ENCODE peak calls at places on chromosomes 6 and 20, in four cellular contexts. W is B cell, O is H1, P is T47D. E is an unnamed sample.

GRCh38 chr6:9126845-9127560 is 691.7 kb upstream of the SLC35B3 start:
- DNase-seq in W (no peak), O (no peak), P (no peak), E (no peak)

GRCh38 chr6:29685718-29686326 is 4.9 kb upstream of the ZFP57 start:
- DNase-seq in W (no peak), O (no peak), P (peak; percentile 44), E (no peak)

GRCh38 chr20:37305079-37305478 is 15.6 kb downstream of the MANBAL start:
- DNase-seq in W (no peak), O (no peak), P (no peak), E (no peak)

GRCh38 chr6:5516036-5516435 is 254.7 kb downstream of the FARS2 start:
- DNase-seq in W (no peak), O (no peak), P (no peak), E (no peak)

GRCh38 chr6:15288856-15289255 is 43.0 kb downstream of the JARID2 start:
- DNase-seq in W (no peak), O (no peak), P (no peak), E (no peak)

GRCh38 chr6:42260424-42260888 is 42.8 kb upstream of the MRPS10 start:
- DNase-seq in W (no peak), O (no peak), P (peak; percentile 18), E (no peak)

GRCh38 chr6:39357998-39358686 is 35.6 kb upstream of the KCNK16 start:
- DNase-seq in W (no peak), O (no peak), P (peak; percentile 38), E (no peak)

GRCh38 chr20:25227317-25227831 is 20.5 kb upstream of the PYGB start:
- DNase-seq in W (no peak), O (no peak), P (peak; percentile 75), E (no peak)

GRCh38 chr6:21678990-21679389 is 85.4 kb downstream of the SOX4 start:
- DNase-seq in W (no peak), O (no peak), P (no peak), E (no peak)

GRCh38 chr6:157020398-157021266 is 243.5 kb downstream of the ARID1B start:
- DNase-seq in W (peak; percentile 62), O (no peak), P (no peak), E (peak; percentile 91)

GRCh38 chr6:21769973-21770372 is 176.4 kb downstream of the SOX4 start:
- DNase-seq in W (no peak), O (no peak), P (no peak), E (no peak)

GRCh38 chr6:111715321-111715720 is 109.6 kb upstream of the TRAF3IP2 start:
- DNase-seq in W (no peak), O (no peak), P (no peak), E (no peak)

GRCh38 chr20:37007898-37008649 is 56.6 kb upstream of the SAMHD1 start:
- DNase-seq in W (no peak), O (no peak), P (peak; percentile 59), E (no peak)

GRCh38 chr6:47438481-47439347 is 38.9 kb upstream of the CD2AP start:
- DNase-seq in W (peak; percentile 46), O (no peak), P (no peak), E (no peak)

GRCh38 chr6:94027374-94027773 is 608.0 kb upstream of the EPHA7 start:
- DNase-seq in W (no peak), O (no peak), P (no peak), E (no peak)

E was measured in vagina.